ENCODE peak calls at places on chromosomes 6 and 20, in five cellular contexts. M is AG09309, A is HL-60, C is ascending aorta, T is MM.1S. H is an unnamed sample.
A peak's percentile ranks its signal among the peaks of the same experiment; 100 is the strongest.

GRCh38 chr6:170410241-170410640 is 103.7 kb downstream of the FAM120B start:
- DNase-seq in M (no peak), A (no peak), C (no peak), T (no peak), H (no peak)

GRCh38 chr6:121791396-121792315 is 356.2 kb downstream of the GJA1 start:
- DNase-seq in M (peak; percentile 53), A (no peak), C (no peak), T (no peak), H (no peak)

GRCh38 chr20:40686893-40687292 is 2.1 kb downstream of the MAFB start:
- DNase-seq in M (no peak), A (no peak), C (no peak), T (no peak), H (no peak)

GRCh38 chr20:57884956-57885355 is 175.1 kb upstream of the PMEPA1 start:
- DNase-seq in M (no peak), A (no peak), C (no peak), T (no peak), H (no peak)

GRCh38 chr6:90458353-90459224 is 128.3 kb downstream of the MAP3K7 start:
- DNase-seq in M (no peak), A (no peak), C (no peak), T (no peak), H (no peak)

GRCh38 chr20:63076421-63076820 is 69.7 kb upstream of the BHLHE23 start:
- DNase-seq in M (no peak), A (no peak), C (no peak), T (no peak), H (no peak)

GRCh38 chr20:51089840-51090239 is 66.9 kb upstream of the KCNG1 start:
- DNase-seq in M (no peak), A (no peak), C (no peak), T (no peak), H (no peak)

GRCh38 chr6:39231844-39232243 is 2.6 kb upstream of the KCNK5 start:
- DNase-seq in M (no peak), A (no peak), C (no peak), T (no peak), H (no peak)

GRCh38 chr20:36472656-36473071 is 68.7 kb upstream of the MYL9 start:
- DNase-seq in M (no peak), A (no peak), C (no peak), T (peak; percentile 72), H (no peak)

GRCh38 chr6:15272562-15272961 is 26.7 kb downstream of the JARID2 start:
- DNase-seq in M (no peak), A (no peak), C (no peak), T (no peak), H (no peak)

GRCh38 chr6:152532556-152533422 is 104.4 kb downstream of the SYNE1 start:
- DNase-seq in M (no peak), A (no peak), C (no peak), T (no peak), H (no peak)

GRCh38 chr6:127111526-127111925 is 6.9 kb upstream of the RSPO3 start:
- DNase-seq in M (no peak), A (no peak), C (no peak), T (no peak), H (no peak)

GRCh38 chr20:3167738-3168078 is 5.6 kb downstream of the LZTS3 start:
- DNase-seq in M (no peak), A (no peak), C (no peak), T (no peak), H (peak; percentile 16)

GRCh38 chr20:62217913-62218773 is 1.9 kb downstream of the HRH3 start:
- DNase-seq in M (no peak), A (no peak), C (no peak), T (no peak), H (no peak)

GRCh38 chr6:44096615-44097014 is 30.6 kb downstream of the MRPL14 start:
- DNase-seq in M (no peak), A (peak; percentile 84), C (no peak), T (peak; percentile 80), H (peak; percentile 87)

GRCh38 chr6:6725120-6725833 is 136.8 kb downstream of the LY86 start:
- DNase-seq in M (no peak), A (peak; percentile 91), C (no peak), T (no peak), H (no peak)

GRCh38 chr20:52974155-52974554 is 2.0 kb downstream of the TSHZ2 start:
- DNase-seq in M (no peak), A (no peak), C (no peak), T (no peak), H (no peak)

GRCh38 chr6:63799813-63800212 is 164.2 kb downstream of the PHF3 start:
- DNase-seq in M (no peak), A (no peak), C (no peak), T (no peak), H (no peak)

GRCh38 chr6:579339-579738 is 77.6 kb downstream of the HUS1B start:
- DNase-seq in M (no peak), A (no peak), C (no peak), T (no peak), H (no peak)

GRCh38 chr6:16684896-16685554 is 76.2 kb downstream of the ATXN1 start:
- DNase-seq in M (peak; percentile 67), A (no peak), C (no peak), T (no peak), H (peak; percentile 35)

GRCh38 chr20:32528291-32528891 is 56.7 kb downstream of the NOL4L start:
- DNase-seq in M (no peak), A (no peak), C (no peak), T (no peak), H (no peak)

GRCh38 chr6:35048631-35049083 is 92.5 kb downstream of the TCP11 start:
- DNase-seq in M (no peak), A (peak; percentile 69), C (peak; percentile 40), T (peak; percentile 87), H (peak; percentile 24)

GRCh38 chr6:56683882-56684281 is 41.2 kb upstream of the DST start:
- DNase-seq in M (peak; percentile 81), A (no peak), C (no peak), T (no peak), H (no peak)

GRCh38 chr20:32764000-32764960 is 2.1 kb downstream of the DNMT3B start:
- DNase-seq in M (no peak), A (no peak), C (no peak), T (no peak), H (no peak)

GRCh38 chr6:111662794-111663231 is 57.1 kb upstream of the TRAF3IP2 start:
- DNase-seq in M (no peak), A (no peak), C (no peak), T (no peak), H (no peak)

GRCh38 chr20:33914871-33915270 is 78.8 kb upstream of the RALY start:
- DNase-seq in M (no peak), A (no peak), C (no peak), T (peak; percentile 91), H (peak; percentile 37)

GRCh38 chr6:147586044-147586443 is 77.6 kb downstream of the SAMD5 start:
- DNase-seq in M (no peak), A (no peak), C (no peak), T (no peak), H (no peak)

GRCh38 chr20:6074145-6074561 is 20.3 kb upstream of the LRRN4 start:
- DNase-seq in M (no peak), A (peak; percentile 41), C (no peak), T (peak; percentile 30), H (no peak)

GRCh38 chr6:45420083-45420908 is 42.6 kb upstream of the SUPT3H start:
- DNase-seq in M (no peak), A (peak; percentile 18), C (no peak), T (peak; percentile 83), H (peak; percentile 20)

GRCh38 chr6:53813801-53814200 is 19.0 kb downstream of the LRRC1 start:
- DNase-seq in M (no peak), A (no peak), C (no peak), T (no peak), H (no peak)

GRCh38 chr20:20593447-20594170 is 118.8 kb downstream of the RALGAPA2 start:
- DNase-seq in M (no peak), A (peak; percentile 15), C (no peak), T (peak; percentile 62), H (peak; percentile 53)
- TF ChIP-seq CTCF in M (peak; percentile 63), A (no peak), C (no peak), T (peak; percentile 68), H (no peak)

GRCh38 chr20:43426172-43426571 is 31.5 kb upstream of the SRSF6 start:
- DNase-seq in M (no peak), A (no peak), C (no peak), T (no peak), H (no peak)

GRCh38 chr20:43416591-43417228 is 41.0 kb upstream of the SRSF6 start:
- DNase-seq in M (no peak), A (no peak), C (no peak), T (no peak), H (no peak)

GRCh38 chr20:43415661-43416430 is 41.9 kb upstream of the SRSF6 start:
- DNase-seq in M (no peak), A (no peak), C (no peak), T (no peak), H (no peak)

GRCh38 chr20:43420192-43420591 is 37.5 kb upstream of the SRSF6 start:
- DNase-seq in M (no peak), A (no peak), C (no peak), T (no peak), H (no peak)
- TF ChIP-seq CTCF in M (no peak), A (no peak), C (no peak), T (no peak), H (no peak)

GRCh38 chr6:31165986-31166385 is 4.5 kb downstream of the POU5F1 start:
- DNase-seq in M (no peak), A (no peak), C (no peak), T (no peak), H (no peak)
- TF ChIP-seq CTCF in M (no peak), A (no peak), C (no peak), T (no peak), H (no peak)

DNA sequence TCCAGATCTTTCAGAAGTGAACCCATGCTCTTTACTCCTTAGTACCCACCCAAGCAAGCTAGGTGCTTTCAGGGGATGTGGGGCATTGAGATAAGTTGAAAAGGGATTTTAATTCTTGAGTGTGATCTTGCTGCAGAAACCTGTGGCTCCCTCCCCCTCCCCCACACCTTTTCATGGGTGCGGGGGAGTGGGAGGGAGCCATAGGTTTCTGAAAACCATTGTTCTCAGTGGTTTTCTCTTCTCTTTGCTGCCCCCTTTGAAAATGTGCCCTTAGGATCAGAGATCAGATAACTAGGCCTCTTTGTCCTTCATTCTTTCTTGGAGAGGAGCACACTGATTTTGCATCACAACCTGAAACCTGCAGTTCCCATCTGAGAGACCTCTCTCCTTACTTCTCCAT is 2.4 kb downstream of the PCSK2 start:
- DNase-seq in M (no peak), A (no peak), C (no peak), T (no peak), H (no peak)
- TF ChIP-seq CTCF in M (no peak), A (no peak), C (no peak), T (no peak), H (no peak)

DNA sequence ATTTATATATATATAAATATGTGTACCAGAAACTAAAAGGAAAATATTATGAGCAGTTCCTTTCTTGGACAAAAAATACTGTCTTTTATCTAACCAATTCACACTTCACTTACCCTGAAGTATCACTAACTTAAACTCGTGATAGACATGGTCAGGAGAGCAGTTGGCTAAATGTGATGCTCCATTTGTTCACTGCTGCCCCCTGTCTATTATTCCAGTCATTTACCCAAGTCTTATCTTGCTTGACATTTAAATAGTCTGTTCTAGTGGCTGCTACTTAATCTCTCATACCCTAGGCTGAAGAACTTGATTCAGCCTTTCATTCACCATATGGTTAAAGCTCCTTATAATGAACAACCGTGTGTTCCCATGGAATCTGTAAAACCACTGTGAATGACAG is 789.6 kb upstream of the EYS start:
- DNase-seq in M (no peak), A (peak; percentile 4), C (no peak), T (peak; percentile 44), H (no peak)
- TF ChIP-seq CTCF in M (no peak), A (peak; percentile 16), C (no peak), T (peak; percentile 41), H (no peak)

H was measured in GM13976.